ENCODE peak calls at places on chromosomes 3 and 15, in seven cellular contexts. O is brain microvascular endothelial cell, J is left ventricle myocardium inferior, B is bronchial epithelial cell, H is HCT116, D is WERI-Rb-1, K is K562. W is an unnamed sample. For H3K27me3, the result is how much of the 10 kb centered on the place peaks cover.

GRCh38 chr3:68620211-68620610 is 312.1 kb downstream of the TAFA4 start:
- DNase-seq in J (no peak), D (no peak), B (no peak), K (no peak), O (no peak), H (no peak), W (no peak)

GRCh38 chr3:43998374-43998840 is 243.3 kb upstream of the TOPAZ1 start:
- DNase-seq in K (no peak), B (peak), D (no peak), O (no peak), H (no peak), J (no peak), W (no peak)

GRCh38 chr15:40439461-40440299 is 1.1 kb upstream of the BAHD1 start:
- DNase-seq in O (peak), H (no peak), D (peak), K (peak), J (peak), B (peak), W (peak)

GRCh38 chr3:169769287-169770181 is at the start of gene ACTRT3:
- DNase-seq in H (peak), B (peak), D (no peak), K (no peak), J (peak), O (peak), W (peak)

GRCh38 chr3:67045711-67046465 is 47.8 kb downstream of the KBTBD8 start:
- DNase-seq in J (no peak), H (no peak), D (no peak), K (no peak), O (no peak), B (no peak), W (no peak)

GRCh38 chr15:74768771-74769342 is 13.0 kb upstream of the CSK start:
- DNase-seq in H (peak), D (peak), B (peak), K (peak), J (peak), O (peak), W (no peak)

GRCh38 chr15:90004252-90004651 is 3.1 kb downstream of the ZNF710 start:
- DNase-seq in J (no peak), O (peak), D (no peak), B (no peak), K (peak), H (no peak), W (no peak)

GRCh38 chr15:82081904-82082810 is 36.3 kb upstream of the MEX3B start:
- DNase-seq in J (no peak), B (peak), O (peak), D (peak), H (no peak), K (peak), W (no peak)

GRCh38 chr3:103644450-103644849 is 1209.6 kb downstream of the ZPLD1 start:
- DNase-seq in J (no peak), D (no peak), H (no peak), O (no peak), B (no peak), K (no peak), W (no peak)

GRCh38 chr15:39784125-39784524 is 1.5 kb upstream of the FSIP1 start:
- DNase-seq in D (no peak), H (no peak), B (peak), J (no peak), K (no peak), O (peak), W (no peak)

GRCh38 chr15:93520206-93520605 is 431.2 kb upstream of the RGMA start:
- DNase-seq in H (no peak), K (no peak), O (no peak), D (no peak), J (no peak), B (no peak), W (no peak)

GRCh38 chr3:87359807-87360206 is 83.4 kb upstream of the POU1F1 start:
- DNase-seq in K (no peak), H (no peak), B (peak), J (no peak), D (no peak), O (no peak), W (no peak)

GRCh38 chr3:169591983-169592644 is 71.4 kb downstream of the MECOM start:
- DNase-seq in J (no peak), D (no peak), B (no peak), K (no peak), O (no peak), H (no peak), W (no peak)

GRCh38 chr3:37923576-37923926 is 61.9 kb downstream of the CTDSPL start:
- DNase-seq in K (no peak), O (no peak), J (no peak), B (no peak), H (no peak), D (no peak), W (no peak)

GRCh38 chr3:175075269-175075668 is 216.1 kb downstream of the NAALADL2 start:
- DNase-seq in D (no peak), J (no peak), B (peak), H (no peak), K (no peak), O (no peak), W (no peak)

GRCh38 chr15:73994912-73995622 is 551 bp downstream of the PML start:
- DNase-seq in O (no peak), D (no peak), H (no peak), J (no peak), B (no peak), K (peak), W (peak)

GRCh38 chr15:98609144-98609852 is 39.0 kb upstream of the IGF1R start:
- DNase-seq in D (no peak), O (peak), H (peak), K (no peak), J (no peak), B (peak), W (no peak)

GRCh38 chr15:44810237-44810636 is 73.9 kb downstream of the TRIM69 start:
- DNase-seq in B (no peak), D (no peak), H (no peak), J (no peak), K (no peak), O (no peak), W (no peak)

GRCh38 chr3:4814302-4814903 is 164.8 kb upstream of the BHLHE40 start:
- DNase-seq in B (no peak), J (peak), H (no peak), D (no peak), O (peak), K (peak), W (peak)

GRCh38 chr3:71785594-71786472 is 885 bp upstream of the PROK2 start:
- DNase-seq in J (no peak), H (no peak), K (no peak), D (no peak), B (no peak), O (no peak), W (no peak)

GRCh38 chr3:139310474-139310933 is 33.3 kb upstream of the MRPS22 start:
- DNase-seq in B (peak), J (no peak), K (no peak), O (peak), H (peak), D (no peak), W (no peak)

GRCh38 chr15:89812126-89812846 is 2.4 kb downstream of the ANPEP start:
- DNase-seq in J (peak), O (no peak), H (no peak), B (no peak), K (no peak), D (no peak), W (no peak)

GRCh38 chr15:55590788-55591187 is 2.6 kb upstream of the PYGO1 start:
- DNase-seq in D (no peak), H (no peak), K (no peak), J (no peak), O (no peak), B (no peak), W (no peak)

GRCh38 chr3:194058189-194058571 is 77.8 kb upstream of the HES1 start:
- DNase-seq in K (peak), D (peak), J (peak), B (peak), O (no peak), H (no peak), W (peak)

GRCh38 chr15:62068071-62068786 is 1.5 kb downstream of the C2CD4A start:
- DNase-seq in O (no peak), B (no peak), D (peak), H (no peak), J (peak), K (peak), W (peak)

GRCh38 chr15:60337069-60337468 is 60.7 kb downstream of the ANXA2 start:
- DNase-seq in O (no peak), B (no peak), J (no peak), H (no peak), K (no peak), D (no peak), W (no peak)

GRCh38 chr15:76187151-76187550 is 124.1 kb downstream of the ETFA start:
- DNase-seq in B (no peak), K (no peak), D (no peak), J (no peak), H (no peak), O (no peak), W (no peak)

GRCh38 chr15:73628976-73629854 is 4.0 kb downstream of the NPTN start:
- DNase-seq in B (peak), O (no peak), K (no peak), H (no peak), J (no peak), D (no peak), W (no peak)

GRCh38 chr15:34342737-34343575 is at the start of the genes NOP10 and NUTM1:
- DNase-seq in K (peak), O (peak), J (peak), B (peak), H (peak), D (peak), W (peak)

DNA sequence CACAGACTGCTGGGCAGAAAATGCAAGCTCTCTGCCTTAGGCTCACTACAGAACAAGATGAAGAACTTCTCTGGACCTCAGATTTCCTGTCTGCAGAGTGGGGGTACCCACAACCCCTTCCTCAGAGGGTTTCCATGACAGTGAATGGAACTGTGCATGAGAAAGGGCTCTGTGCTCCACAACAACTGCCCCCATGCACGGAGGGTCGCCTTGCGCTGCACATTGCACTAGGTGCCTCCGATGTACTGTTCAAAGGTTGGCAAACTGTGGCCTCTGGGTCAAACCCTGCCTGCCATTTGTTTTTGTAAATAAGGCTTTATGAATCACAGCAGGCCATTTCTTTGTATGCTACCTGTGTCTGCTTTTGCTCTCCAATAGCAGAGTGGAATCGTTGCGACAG is 172.0 kb downstream of the RAB11A start:
- DNase-seq in H (no peak), K (no peak), J (no peak), O (no peak), D (no peak), B (no peak), W (no peak)
- H3K27me3 ChIP-seq in H (under half), K (half or more), J (half or more), O (under half), D (under half), B (under half), W (under half)

DNA sequence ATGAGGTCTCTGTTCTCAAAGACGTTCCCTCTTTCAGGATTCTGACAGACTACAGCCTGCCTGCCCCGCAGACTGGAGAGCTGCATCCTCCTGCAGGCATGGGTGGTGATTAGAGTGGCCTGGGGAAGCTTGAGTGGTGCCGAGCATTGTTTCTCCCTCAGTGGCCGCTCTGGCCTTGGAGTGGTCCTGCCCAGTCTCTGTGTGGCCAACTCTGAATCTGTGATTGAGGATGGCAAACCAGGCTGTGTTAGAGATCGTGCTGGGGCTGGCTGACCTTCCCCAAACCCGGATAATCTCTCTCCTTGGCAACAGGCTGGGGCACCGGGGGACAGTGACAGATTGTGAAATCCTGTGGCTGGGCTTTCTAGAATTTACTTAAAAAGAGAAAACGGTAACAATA is 11.0 kb upstream of the ADCY5 start:
- DNase-seq in J (no peak), H (no peak), O (no peak), B (no peak), D (peak), K (no peak), W (no peak)
- H3K27me3 ChIP-seq in J (under half), H (under half), O (under half), B (under half), D (under half), K (under half), W (under half)

DNA sequence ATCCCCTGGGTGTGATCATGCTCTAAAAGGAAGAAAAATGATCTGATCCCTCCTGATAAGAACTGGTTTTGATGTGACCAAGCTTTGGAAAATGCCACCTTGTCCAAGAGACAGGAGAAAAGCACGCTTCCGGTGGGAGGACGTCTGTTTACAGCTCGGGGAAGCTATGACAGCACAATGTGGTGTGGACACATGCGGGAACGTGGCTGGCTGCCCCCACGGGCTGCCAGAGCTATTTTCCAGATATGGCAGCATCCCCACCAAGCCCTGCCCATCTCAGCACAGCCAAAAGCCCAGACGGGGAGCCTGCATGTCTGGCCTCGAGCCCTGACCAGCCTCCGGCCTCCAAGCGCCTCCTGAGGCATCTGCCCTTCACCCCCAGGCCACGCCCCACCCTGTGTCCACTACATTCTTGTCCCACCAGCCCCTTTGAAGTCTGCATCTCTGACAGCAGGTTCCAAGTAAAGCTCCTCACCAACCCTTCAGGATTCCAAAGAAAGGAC is 63.2 kb upstream of the HRH1 start:
- DNase-seq in H (no peak), B (no peak), D (no peak), K (no peak), J (no peak), O (no peak), W (no peak)
- H3K27me3 ChIP-seq in H (under half), B (under half), D (under half), K (half or more), J (under half), O (under half), W (under half)

DNA sequence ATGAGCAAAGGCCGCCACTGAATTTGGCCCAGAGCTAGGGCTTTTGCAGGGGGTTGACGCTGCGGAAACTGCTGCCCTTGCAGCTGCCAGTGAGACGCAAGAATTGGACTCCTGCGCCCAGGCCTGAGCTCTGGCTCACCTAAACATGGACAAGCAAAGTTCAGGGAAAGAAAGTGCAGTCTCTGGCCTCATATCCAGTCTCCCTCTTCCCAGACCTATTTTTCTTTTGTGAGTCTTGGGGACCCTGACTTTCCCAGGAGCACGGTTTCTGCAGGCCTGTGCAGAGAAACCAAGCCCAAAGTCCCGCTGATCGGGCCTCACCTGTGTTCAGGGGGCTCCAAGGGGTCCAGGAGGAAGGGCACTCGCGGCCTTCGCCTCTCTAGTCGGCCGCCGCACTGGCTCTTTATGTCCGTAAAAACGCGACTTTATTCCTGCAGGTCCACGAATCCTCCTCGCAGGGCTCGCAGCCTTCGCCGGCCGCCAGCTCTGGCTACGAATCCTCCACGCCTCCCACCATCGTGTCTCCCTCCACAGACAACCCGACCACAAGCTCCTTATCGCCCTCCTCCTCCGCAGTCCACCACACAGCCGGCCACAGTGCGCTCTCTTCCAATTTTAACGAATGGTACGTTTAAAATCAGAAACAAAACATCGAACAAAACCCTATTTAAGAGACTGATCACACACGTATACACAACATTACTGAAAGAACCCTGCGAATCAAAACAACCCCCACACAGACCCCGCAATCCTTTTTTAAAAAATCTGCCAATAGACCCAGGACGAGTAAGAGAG is 3.9 kb downstream of the ZIC1 start:
- DNase-seq in J (no peak), H (no peak), D (no peak), O (no peak), K (no peak), B (no peak), W (no peak)
- H3K27me3 ChIP-seq in J (half or more), H (under half), D (under half), O (under half), K (under half), B (half or more), W (half or more)

GRCh38 chr3:185824051-185824466 is 783 bp downstream of the IGF2BP2 start:
- DNase-seq in H (no peak), O (no peak), B (no peak), K (peak), D (peak), J (no peak), W (peak)
- H3K27me3 ChIP-seq in H (under half), O (under half), B (under half), K (under half), D (under half), J (under half), W (half or more)